ENCODE peak calls at places on chromosome 21, in six cellular contexts. N is activated naive CD8-positive, alpha-beta T cell treated with anti-CD3 and anti-CD28 coated beads, Interleukin-2, amount 50 U/mL, for 24 hours; T is stimulated activated CD4-positive, alpha-beta T cell treated with anti-CD3 and anti-CD28 coated beads, Interleukin-4, amount 100 ng/mL, for 24 hours; O is M059J; W is AG04450; E is dermis microvascular lymphatic vessel endothelial cell. S is an unnamed sample.

GRCh38 chr21:39542736-39543135 is 70.0 kb upstream of the B3GALT5 start:
- DNase-seq in W (no peak), E (no peak), T (no peak), O (no peak), N (no peak), S (no peak)

GRCh38 chr21:45129231-45129923 is 55.0 kb downstream of the ADARB1 start:
- DNase-seq in E (peak; percentile 67), W (no peak), O (peak; percentile 78), N (no peak), T (no peak), S (no peak)

GRCh38 chr21:41171210-41171609 is 3.2 kb downstream of the BACE2 start:
- DNase-seq in O (peak; percentile 95), E (peak; percentile 95), T (no peak), N (no peak), W (no peak), S (no peak)

GRCh38 chr21:39612233-39613028 is at the start of gene B3GALT5:
- DNase-seq in O (peak; percentile 22), E (no peak), T (no peak), N (no peak), W (no peak), S (peak; percentile 84)

GRCh38 chr21:31142600-31142999 is 104.3 kb upstream of the KRTAP19-8 start:
- DNase-seq in E (no peak), N (no peak), O (no peak), T (no peak), W (no peak), S (no peak)

GRCh38 chr21:34574581-34574980 is 40.3 kb downstream of the RCAN1 start:
- DNase-seq in T (no peak), W (no peak), E (no peak), O (no peak), N (no peak), S (no peak)

GRCh38 chr21:42829417-42829816 is 49.9 kb downstream of the WDR4 start:
- DNase-seq in W (no peak), N (no peak), T (no peak), O (no peak), E (no peak), S (peak; percentile 1)

GRCh38 chr21:29176721-29177120 is 46.3 kb downstream of the MAP3K7CL start:
- DNase-seq in W (no peak), T (no peak), O (no peak), N (no peak), E (no peak), S (no peak)

GRCh38 chr21:45390121-45390751 is 14.7 kb upstream of the COL18A1 start:
- DNase-seq in W (no peak), O (no peak), N (no peak), T (no peak), E (no peak), S (no peak)

GRCh38 chr21:39030127-39030884 is 152.9 kb downstream of the PSMG1 start:
- DNase-seq in W (no peak), N (no peak), E (no peak), O (no peak), T (no peak), S (peak; percentile 88)

GRCh38 chr21:34510148-34511142 is 1.6 kb downstream of the KCNE1 start:
- DNase-seq in O (peak; percentile 76), W (no peak), T (peak; percentile 60), E (peak; percentile 82), N (peak; percentile 71), S (peak; percentile 86)

GRCh38 chr21:26389971-26390641 is 183.0 kb downstream of the CYYR1 start:
- DNase-seq in E (no peak), N (no peak), T (no peak), W (no peak), O (peak; percentile 83), S (peak; percentile 11)

GRCh38 chr21:34910396-34910795 is 138.7 kb downstream of the RUNX1 start:
- DNase-seq in N (no peak), W (no peak), O (no peak), T (no peak), E (no peak), S (no peak)

GRCh38 chr21:32934829-32935228 is 90.9 kb upstream of the OLIG2 start:
- DNase-seq in E (no peak), W (no peak), T (no peak), O (no peak), N (no peak), S (no peak)

GRCh38 chr21:33433425-33434114 is 30.4 kb downstream of the IFNGR2 start:
- DNase-seq in T (no peak), E (no peak), N (no peak), O (no peak), W (no peak), S (no peak)

GRCh38 chr21:41857771-41858300 is 21.3 kb downstream of the PRDM15 start:
- DNase-seq in W (no peak), O (peak; percentile 24), E (no peak), T (no peak), N (no peak), S (no peak)

GRCh38 chr21:15071012-15071411 is 6.2 kb upstream of the NRIP1 start:
- DNase-seq in O (no peak), T (no peak), N (no peak), E (no peak), W (no peak), S (peak; percentile 11)

GRCh38 chr21:42392731-42393442 is 3.0 kb downstream of the TMPRSS3 start:
- DNase-seq in T (peak; percentile 45), O (no peak), E (peak; percentile 78), N (no peak), W (no peak), S (no peak)

GRCh38 chr21:44487831-44488230 is 32.5 kb downstream of the LRRC3 start:
- DNase-seq in T (peak; percentile 57), O (no peak), N (peak; percentile 61), E (peak; percentile 34), W (no peak), S (peak; percentile 75)

GRCh38 chr21:42378418-42378817 is 12.1 kb upstream of the TFF1 start:
- DNase-seq in T (no peak), E (no peak), W (no peak), N (no peak), O (no peak), S (no peak)

GRCh38 chr21:29105218-29105617 is 25.2 kb upstream of the MAP3K7CL start:
- DNase-seq in E (peak; percentile 19), N (no peak), T (no peak), O (peak; percentile 83), W (no peak), S (no peak)